ENCODE peak calls at places on chromosomes 7 and 10, in four cellular contexts. P is neural progenitor cell, K is AG09319, H is coronary artery. B is an unnamed sample.

GRCh38 chr7:126856691-126857291 is 395.9 kb downstream of the GRM8 start:
- DNase-seq in K (no peak), H (no peak), P (peak; percentile 70), B (no peak)

GRCh38 chr10:129564923-129565322 is 97.9 kb downstream of the MGMT start:
- DNase-seq in K (no peak), H (no peak), P (no peak), B (no peak)

GRCh38 chr10:124864421-124865193 is 63.0 kb downstream of the ABRAXAS2 start:
- DNase-seq in P (no peak), K (no peak), H (no peak), B (no peak)

GRCh38 chr10:52499281-52499680 is 185.2 kb downstream of the DKK1 start:
- DNase-seq in K (no peak), H (no peak), P (no peak), B (no peak)

GRCh38 chr10:72276421-72277339 is 3.0 kb downstream of the DDIT4 start:
- DNase-seq in K (no peak), P (no peak), H (no peak), B (peak; percentile 84)

GRCh38 chr10:53403688-53404087 is 631.1 kb upstream of the MBL2 start:
- DNase-seq in H (no peak), K (no peak), P (no peak), B (no peak)

GRCh38 chr10:91604936-91605534 is 27.8 kb downstream of the PPP1R3C start:
- DNase-seq in H (no peak), P (no peak), K (no peak), B (peak; percentile 76)

GRCh38 chr7:98745722-98746318 is 124.0 kb downstream of the TMEM130 start:
- DNase-seq in P (peak; percentile 89), H (no peak), K (no peak), B (peak; percentile 37)

GRCh38 chr10:117374506-117375359 is 507 bp downstream of the PDZD8 start:
- DNase-seq in H (peak; percentile 78), K (no peak), P (peak; percentile 77), B (peak; percentile 36)

GRCh38 chr10:1403508-1404230 is 333.7 kb downstream of the ADARB2 start:
- DNase-seq in P (peak; percentile 34), H (peak; percentile 67), K (no peak), B (no peak)

GRCh38 chr10:14822879-14823755 is 14.7 kb downstream of the CDNF start:
- DNase-seq in P (peak; percentile 61), K (peak; percentile 27), H (no peak), B (peak; percentile 49)

GRCh38 chr7:28038175-28038855 is 142.3 kb downstream of the JAZF1 start:
- DNase-seq in H (no peak), K (no peak), P (no peak), B (peak; percentile 52)

GRCh38 chr10:97714401-97715258 is 1.1 kb downstream of the MARVELD1 start:
- DNase-seq in H (peak; percentile 92), P (peak; percentile 83), K (peak; percentile 61), B (peak; percentile 86)

GRCh38 chr10:86642499-86642898 is 11.8 kb upstream of the OPN4 start:
- DNase-seq in K (no peak), P (no peak), H (no peak), B (peak; percentile 63)

GRCh38 chr10:133276435-133277201 is at the start of gene ADAM8:
- DNase-seq in H (no peak), K (no peak), P (peak; percentile 77), B (no peak)

GRCh38 chr7:93315896-93316295 is 83.7 kb downstream of the VPS50 start:
- DNase-seq in H (no peak), P (no peak), K (peak; percentile 1), B (peak; percentile 16)

GRCh38 chr10:24415455-24416169 is 206.7 kb downstream of the KIAA1217 start:
- DNase-seq in K (no peak), H (peak; percentile 77), P (peak; percentile 32), B (peak; percentile 53)

GRCh38 chr10:81108516-81109199 is 571.0 kb downstream of the SH2D4B start:
- DNase-seq in K (no peak), P (no peak), H (no peak), B (no peak)

GRCh38 chr7:141369422-141369821 is 181.8 kb upstream of the AGK start:
- DNase-seq in H (no peak), K (no peak), P (no peak), B (no peak)

GRCh38 chr10:125235093-125236069 is 75.0 kb upstream of the CTBP2 start:
- DNase-seq in K (no peak), H (no peak), P (no peak), B (no peak)

GRCh38 chr7:83672157-83672556 is 23.2 kb upstream of the SEMA3E start:
- DNase-seq in H (no peak), P (peak; percentile 72), K (no peak), B (no peak)

GRCh38 chr10:2463301-2463700 is 604.0 kb upstream of the PFKP start:
- DNase-seq in P (no peak), H (no peak), K (no peak), B (no peak)

DNA sequence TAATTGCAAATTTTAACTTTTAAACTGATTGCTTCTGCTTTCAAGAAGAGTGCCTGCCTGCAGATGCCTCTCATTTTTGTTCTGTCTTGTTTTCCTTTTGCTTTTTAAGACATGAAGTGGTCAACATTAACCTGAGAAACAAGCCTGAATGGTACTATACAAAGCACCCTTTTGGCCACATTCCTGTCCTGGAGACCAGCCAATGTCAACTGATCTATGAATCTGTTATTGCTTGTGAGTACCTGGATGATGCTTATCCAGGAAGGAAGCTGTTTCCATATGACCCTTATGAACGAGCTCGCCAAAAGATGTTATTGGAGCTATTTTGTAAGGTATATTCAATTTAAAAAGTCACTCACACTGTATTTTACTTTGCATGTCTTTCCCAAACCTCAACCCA is 8.8 kb downstream of the GSTO2 start:
- DNase-seq in P (no peak), H (no peak), K (no peak), B (no peak)
- TF ChIP-seq CTCF in P (no peak), H (no peak), K (no peak), B (no peak)

DNA sequence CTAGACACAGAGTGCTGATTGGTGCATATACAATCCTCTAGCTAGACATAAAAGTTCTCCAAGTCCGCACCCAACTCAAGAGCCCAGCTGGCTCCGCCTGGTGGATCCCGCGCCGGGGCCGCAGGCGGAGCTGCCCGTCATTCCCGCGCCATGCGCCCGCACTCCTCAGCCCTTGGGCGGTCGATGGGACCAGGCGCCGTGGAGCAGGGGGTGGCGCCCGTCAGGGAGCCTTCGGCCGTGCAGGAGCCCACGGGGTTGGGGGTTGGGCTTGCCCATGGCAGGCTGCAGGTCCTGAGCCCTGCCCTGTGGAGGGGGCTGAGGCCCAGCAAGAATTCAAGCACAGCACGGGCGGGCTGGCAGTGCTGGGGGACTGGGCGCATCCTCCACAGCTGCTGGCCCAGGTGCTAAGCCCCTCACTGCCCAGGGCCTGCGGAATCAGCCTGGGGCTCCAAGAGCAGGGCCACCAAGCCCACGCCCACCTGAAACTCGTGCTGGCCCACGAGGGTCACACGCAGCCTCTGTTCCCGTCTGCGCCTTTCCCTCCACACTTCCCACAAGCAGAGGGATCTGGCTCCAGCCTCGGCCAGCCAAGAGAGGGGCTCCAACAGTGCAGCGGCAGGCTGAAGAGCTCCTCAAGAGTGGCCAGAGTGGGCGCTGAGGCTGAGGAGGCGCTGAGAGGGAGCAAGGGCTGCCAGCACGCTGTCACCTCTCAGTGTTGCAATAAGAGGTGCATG is 604.2 kb upstream of the POM121L12 start:
- DNase-seq in K (no peak), P (no peak), H (no peak), B (no peak)
- TF ChIP-seq CTCF in K (no peak), P (no peak), H (no peak), B (no peak)

GRCh38 chr7:133706016-133706415 is 421.1 kb upstream of the LRGUK start:
- DNase-seq in P (no peak), K (no peak), H (no peak), B (no peak)

GRCh38 chr7:133704436-133704835 is 422.7 kb upstream of the LRGUK start:
- DNase-seq in P (no peak), H (no peak), K (no peak), B (no peak)

GRCh38 chr7:133702903-133703302 is 424.2 kb upstream of the LRGUK start:
- DNase-seq in H (no peak), P (no peak), K (no peak), B (no peak)

GRCh38 chr7:133703547-133703946 is 423.6 kb upstream of the LRGUK start:
- DNase-seq in P (no peak), K (peak; percentile 43), H (no peak), B (peak; percentile 86)

GRCh38 chr7:133705596-133705995 is 421.5 kb upstream of the LRGUK start:
- DNase-seq in K (no peak), H (no peak), P (no peak), B (peak; percentile 43)
- TF ChIP-seq CTCF in K (no peak), H (no peak), P (no peak), B (no peak)

GRCh38 chr7:73920406-73921134 is 59.6 kb downstream of the TMEM270 start:
- DNase-seq in K (no peak), H (no peak), P (no peak), B (no peak)
- TF ChIP-seq CTCF in K (no peak), H (no peak), P (no peak), B (no peak)

DNA sequence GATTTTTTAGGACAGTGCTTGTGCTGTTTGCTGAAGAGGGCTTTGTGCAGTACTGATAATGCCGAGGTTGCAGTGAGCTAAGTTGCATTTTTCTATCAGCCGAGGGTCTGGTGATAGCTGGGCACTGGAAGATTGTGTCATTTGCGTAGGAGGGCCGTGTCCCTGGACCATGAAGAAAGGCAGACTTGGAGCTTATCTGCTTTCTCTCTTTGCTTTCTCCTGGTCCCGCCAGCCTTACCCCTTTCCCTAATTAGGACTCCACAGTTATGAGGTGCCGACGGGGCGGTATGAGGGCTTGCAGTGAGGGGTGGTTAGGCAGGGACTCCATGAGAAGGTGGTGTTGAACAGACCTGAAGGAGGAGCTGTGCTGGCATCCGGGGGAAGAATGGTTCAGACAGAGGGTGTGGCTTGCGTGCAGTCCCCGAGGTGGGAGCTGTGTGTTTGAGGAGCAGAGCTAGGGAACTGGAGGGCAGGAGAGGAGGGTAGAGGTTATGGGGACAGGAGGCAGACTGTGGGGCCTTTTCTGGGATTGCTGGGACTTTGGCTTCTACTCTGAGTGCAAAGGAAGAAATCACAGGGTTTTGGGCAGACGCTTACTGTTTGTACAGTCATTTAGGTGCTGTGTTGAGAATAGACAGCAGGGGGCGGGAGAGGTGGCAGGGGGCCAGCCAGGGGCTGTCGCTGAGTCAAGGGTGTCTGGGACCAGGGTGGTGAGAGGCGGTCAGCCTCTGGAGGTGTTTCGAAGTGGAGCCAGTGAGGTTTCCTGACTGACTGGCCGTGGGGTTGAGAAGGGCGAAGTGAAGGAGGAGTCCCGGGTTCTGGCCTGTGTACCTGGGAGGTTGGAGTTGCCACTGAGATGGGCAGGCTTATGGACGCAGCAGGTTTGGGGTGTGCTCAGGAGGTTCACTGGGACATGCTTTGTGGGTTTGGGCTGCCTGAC is 43.4 kb downstream of the PRF1 start:
- DNase-seq in P (peak; percentile 67), K (no peak), H (no peak), B (peak; percentile 22)
- TF ChIP-seq CTCF in P (peak; percentile 60), K (peak; percentile 54), H (peak; percentile 31), B (peak; percentile 50)

B was measured in AG10803.